ENCODE peak calls at places on chromosomes 12 and 14, in five cellular contexts. F is activated T-cell treated with anti-CD3 and anti-CD28 coated beads, Interleukin-2, amount 50 U/mL, for 48 hours; C is HT1080; A is WTC11; M is stimulated activated CD4-positive, alpha-beta T cell treated with anti-CD3 and anti-CD28 coated beads, Interleukin-2, amount 100 ng/mL, for 48 hours. I is an unnamed sample.

GRCh38 chr14:101505216-101505970 is 55.9 kb upstream of the DIO3 start:
- DNase-seq in F (no peak), C (no peak), A (peak), M (no peak), I (no peak)

GRCh38 chr14:73613046-73613383 is 698 bp downstream of the ACOT6 start:
- DNase-seq in F (no peak), C (no peak), A (no peak), M (no peak), I (no peak)

GRCh38 chr12:114614040-114614439 is 69.9 kb downstream of the TBX3 start:
- DNase-seq in F (no peak), C (no peak), A (no peak), M (no peak), I (no peak)

GRCh38 chr14:90577661-90578282 is 180.9 kb downstream of the CALM1 start:
- DNase-seq in F (no peak), C (no peak), A (no peak), M (no peak), I (peak)

GRCh38 chr14:74140374-74140850 is 55.7 kb downstream of the LIN52 start:
- DNase-seq in F (no peak), C (no peak), A (peak), M (no peak), I (no peak)

GRCh38 chr14:45699451-45699850 is 446.4 kb upstream of the MIS18BP1 start:
- DNase-seq in F (no peak), C (peak), A (no peak), M (no peak), I (peak)

GRCh38 chr14:104732355-104732804 is 8.4 kb downstream of the ADSS1 start:
- DNase-seq in F (no peak), C (no peak), A (no peak), M (no peak), I (no peak)

GRCh38 chr14:54760866-54761265 is 141.8 kb downstream of the GCH1 start:
- DNase-seq in F (no peak), C (no peak), A (no peak), M (no peak), I (no peak)

GRCh38 chr12:4807813-4808212 is 87.6 kb downstream of the GALNT8 start:
- DNase-seq in F (no peak), C (no peak), A (no peak), M (no peak), I (no peak)

GRCh38 chr14:77309122-77309521 is 11.6 kb downstream of the POMT2 start:
- DNase-seq in F (no peak), C (no peak), A (no peak), M (no peak), I (no peak)

GRCh38 chr14:69483765-69484443 is 624 bp upstream of the PLEKHD1 start:
- DNase-seq in F (no peak), C (no peak), A (peak), M (no peak), I (no peak)

GRCh38 chr14:26528415-26529182 is 69.2 kb downstream of the NOVA1 start:
- DNase-seq in F (no peak), C (no peak), A (no peak), M (no peak), I (no peak)

GRCh38 chr12:116244001-116244400 is 33.5 kb downstream of the MED13L start:
- DNase-seq in F (no peak), C (no peak), A (no peak), M (no peak), I (no peak)

GRCh38 chr12:62848418-62848817 is 86.5 kb downstream of the PPM1H start:
- DNase-seq in F (no peak), C (peak), A (no peak), M (no peak), I (no peak)

GRCh38 chr12:81668475-81668874 is 90.7 kb downstream of the PPFIA2 start:
- DNase-seq in F (no peak), C (peak), A (no peak), M (no peak), I (peak)

GRCh38 chr12:3114671-3115070 is 37.5 kb downstream of the TSPAN9 start:
- DNase-seq in F (no peak), C (no peak), A (no peak), M (no peak), I (no peak)

GRCh38 chr14:24316597-24316950 is 5.3 kb downstream of the LTB4R start:
- DNase-seq in F (no peak), C (no peak), A (no peak), M (no peak), I (no peak)

GRCh38 chr12:3294481-3294911 is 196.5 kb upstream of the PRMT8 start:
- DNase-seq in F (no peak), C (no peak), A (no peak), M (no peak), I (no peak)

GRCh38 chr14:75292016-75292646 is 13.5 kb downstream of the FOS start:
- DNase-seq in F (no peak), C (no peak), A (no peak), M (no peak), I (no peak)

GRCh38 chr14:24299255-24300191 is at the start of the genes DHRS1 and NOP9:
- DNase-seq in F (peak), C (peak), A (peak), M (peak), I (peak)

GRCh38 chr12:115004469-115005146 is 320.6 kb upstream of the TBX3 start:
- DNase-seq in F (no peak), C (peak), A (no peak), M (no peak), I (no peak)

GRCh38 chr12:107435520-107435919 is 250.1 kb upstream of the PWP1 start:
- DNase-seq in F (no peak), C (no peak), A (no peak), M (no peak), I (no peak)

GRCh38 chr12:27635349-27635972 is 60.8 kb upstream of the REP15 start:
- DNase-seq in F (no peak), C (peak), A (no peak), M (no peak), I (peak)

GRCh38 chr12:53751336-53752191 is at the start of gene CISTR:
- DNase-seq in F (no peak), C (no peak), A (peak), M (no peak), I (no peak)

GRCh38 chr12:124651508-124652273 is 84.3 kb upstream of the NCOR2 start:
- DNase-seq in F (no peak), C (no peak), A (no peak), M (no peak), I (no peak)

GRCh38 chr12:52517005-52517835 is 3.0 kb downstream of the KRT5 start:
- DNase-seq in F (no peak), C (no peak), A (no peak), M (no peak), I (no peak)

GRCh38 chr14:53060046-53060445 is 93.1 kb downstream of the DDHD1 start:
- DNase-seq in F (no peak), C (peak), A (no peak), M (no peak), I (no peak)

GRCh38 chr14:58082011-58082410 is 70.0 kb downstream of the ARMH4 start:
- DNase-seq in F (no peak), C (no peak), A (no peak), M (no peak), I (no peak)

GRCh38 chr12:12482150-12482761 is 80.4 kb downstream of the DUSP16 start:
- DNase-seq in F (no peak), C (no peak), A (no peak), M (no peak), I (no peak)

GRCh38 chr12:88272456-88272855 is 130.3 kb downstream of the TMTC3 start:
- DNase-seq in F (no peak), C (no peak), A (no peak), M (no peak), I (no peak)

GRCh38 chr12:101779626-101780025 is 40.4 kb upstream of the SYCP3 start:
- DNase-seq in F (no peak), C (no peak), A (no peak), M (no peak), I (no peak)

GRCh38 chr12:27970391-27970980 is 2.0 kb downstream of the PTHLH start:
- DNase-seq in F (no peak), C (no peak), A (peak), M (no peak), I (no peak)

GRCh38 chr12:120614873-120615272 is 25.6 kb upstream of the CABP1 start:
- DNase-seq in F (no peak), C (no peak), A (no peak), M (no peak), I (no peak)

GRCh38 chr14:57987596-57988300 is 121.9 kb upstream of the SLC35F4 start:
- DNase-seq in F (no peak), C (no peak), A (peak), M (no peak), I (no peak)

GRCh38 chr14:63614964-63615363 is 26.7 kb downstream of the WDR89 start:
- DNase-seq in F (no peak), C (peak), A (no peak), M (no peak), I (no peak)

I was measured in hippocampal formation.